ENCODE peak calls at places on chromosomes 1 and 21, in ten cellular contexts. Q, Z, O, P, U, C, X, V, G and L are unnamed samples.

GRCh38 chr21:41396452-41397107 is 29.5 kb upstream of the MX1 start:
- DNase-seq in Q (peak), Z (no peak), O (peak), P (no peak), U (peak), C (no peak), X (no peak), V (peak), G (no peak), L (peak)

GRCh38 chr1:20480261-20481157 is 5.5 kb downstream of the CAMK2N1 start:
- DNase-seq in Q (peak), Z (no peak), O (no peak), P (no peak), U (no peak), C (peak), X (no peak), V (no peak), G (peak), L (no peak)

GRCh38 chr1:201468844-201469644 is at the start of gene PHLDA3:
- DNase-seq in Q (peak), Z (peak), O (peak), P (peak), U (peak), C (peak), X (peak), V (peak), G (peak), L (peak)

GRCh38 chr1:113185463-113186104 is 112.6 kb downstream of the LRIG2 start:
- DNase-seq in Q (no peak), Z (no peak), O (no peak), P (no peak), U (no peak), C (no peak), X (no peak), V (no peak), G (no peak), L (no peak)

GRCh38 chr1:222043444-222044292 is 301.8 kb upstream of the DUSP10 start:
- DNase-seq in Q (no peak), Z (no peak), O (no peak), P (no peak), U (no peak), C (no peak), X (no peak), V (no peak), G (no peak), L (no peak)

GRCh38 chr1:229169399-229169798 is 101.5 kb upstream of the RAB4A start:
- DNase-seq in Q (no peak), Z (no peak), O (no peak), P (no peak), U (no peak), C (no peak), X (no peak), V (no peak), G (no peak), L (no peak)

GRCh38 chr1:37430074-37430985 is 44.0 kb upstream of the ZC3H12A start:
- DNase-seq in Q (no peak), Z (no peak), O (no peak), P (no peak), U (no peak), C (no peak), X (no peak), V (no peak), G (no peak), L (no peak)

GRCh38 chr1:1461721-1462317 is 9.7 kb upstream of the ATAD3B start:
- DNase-seq in Q (no peak), Z (no peak), O (no peak), P (no peak), U (no peak), C (no peak), X (no peak), V (no peak), G (no peak), L (no peak)

GRCh38 chr21:35933466-35933865 is 126.9 kb downstream of the SETD4 start:
- DNase-seq in Q (no peak), Z (peak), O (peak), P (no peak), U (peak), C (no peak), X (no peak), V (peak), G (peak), L (peak)

GRCh38 chr1:204837440-204838084 is 33.1 kb upstream of the NFASC start:
- DNase-seq in Q (peak), Z (no peak), O (peak), P (peak), U (no peak), C (peak), X (peak), V (no peak), G (no peak), L (no peak)

GRCh38 chr21:41761211-41762181 is 5.4 kb downstream of the RIPK4 start:
- DNase-seq in Q (peak), Z (no peak), O (no peak), P (peak), U (peak), C (no peak), X (no peak), V (peak), G (no peak), L (peak)

GRCh38 chr1:201473296-201473695 is 4.3 kb upstream of the PHLDA3 start:
- DNase-seq in Q (no peak), Z (no peak), O (no peak), P (no peak), U (no peak), C (no peak), X (no peak), V (no peak), G (no peak), L (no peak)

GRCh38 chr1:181778630-181779285 is 282.8 kb downstream of the ZNF648 start:
- DNase-seq in Q (no peak), Z (no peak), O (no peak), P (no peak), U (no peak), C (no peak), X (no peak), V (no peak), G (no peak), L (no peak)

GRCh38 chr21:31173881-31174555 is 135.7 kb upstream of the KRTAP19-8 start:
- DNase-seq in Q (no peak), Z (no peak), O (no peak), P (no peak), U (no peak), C (no peak), X (no peak), V (peak), G (peak), L (no peak)

GRCh38 chr1:173708787-173709186 is 6.0 kb upstream of the KLHL20 start:
- DNase-seq in Q (no peak), Z (no peak), O (no peak), P (no peak), U (no peak), C (no peak), X (no peak), V (no peak), G (no peak), L (no peak)

GRCh38 chr1:107570768-107571167 is 394.2 kb downstream of the VAV3 start:
- DNase-seq in Q (no peak), Z (no peak), O (no peak), P (no peak), U (no peak), C (no peak), X (no peak), V (no peak), G (no peak), L (peak)

GRCh38 chr1:159653201-159653600 is 61.2 kb downstream of the CRP start:
- DNase-seq in Q (no peak), Z (no peak), O (no peak), P (no peak), U (no peak), C (no peak), X (no peak), V (no peak), G (no peak), L (no peak)

GRCh38 chr1:165452336-165453130 is 7.6 kb upstream of the RXRG start:
- DNase-seq in Q (no peak), Z (no peak), O (no peak), P (no peak), U (no peak), C (no peak), X (no peak), V (no peak), G (no peak), L (no peak)

GRCh38 chr21:32921632-32922230 is 104.0 kb upstream of the OLIG2 start:
- DNase-seq in Q (peak), Z (no peak), O (peak), P (no peak), U (no peak), C (no peak), X (peak), V (no peak), G (no peak), L (peak)

GRCh38 chr1:243496173-243496553 is 240.3 kb downstream of the SDCCAG8 start:
- DNase-seq in Q (no peak), Z (no peak), O (no peak), P (peak), U (peak), C (no peak), X (no peak), V (no peak), G (peak), L (no peak)

GRCh38 chr1:20031161-20031560 is 38.8 kb upstream of the PLA2G5 start:
- DNase-seq in Q (no peak), Z (no peak), O (no peak), P (no peak), U (no peak), C (no peak), X (no peak), V (no peak), G (no peak), L (no peak)

GRCh38 chr1:25715888-25716287 is 84.1 kb upstream of the SELENON start:
- DNase-seq in Q (no peak), Z (no peak), O (no peak), P (no peak), U (no peak), C (no peak), X (no peak), V (no peak), G (no peak), L (no peak)

GRCh38 chr1:20472860-20473711 is 12.9 kb downstream of the CAMK2N1 start:
- DNase-seq in Q (no peak), Z (no peak), O (peak), P (peak), U (peak), C (peak), X (peak), V (no peak), G (peak), L (no peak)

GRCh38 chr1:230381049-230381467 is 45.1 kb downstream of the PGBD5 start:
- DNase-seq in Q (peak), Z (no peak), O (no peak), P (no peak), U (no peak), C (no peak), X (no peak), V (no peak), G (no peak), L (no peak)

GRCh38 chr1:152786077-152786476 is at the start of gene LCE1E:
- DNase-seq in Q (no peak), Z (no peak), O (no peak), P (no peak), U (no peak), C (no peak), X (no peak), V (no peak), G (no peak), L (no peak)

GRCh38 chr1:36321119-36321951 is 2.1 kb downstream of the EVA1B start:
- DNase-seq in Q (no peak), Z (no peak), O (peak), P (no peak), U (peak), C (no peak), X (peak), V (peak), G (no peak), L (peak)

GRCh38 chr1:111197598-111198289 is 2.7 kb downstream of the DENND2D start:
- DNase-seq in Q (peak), Z (no peak), O (no peak), P (peak), U (no peak), C (peak), X (no peak), V (no peak), G (no peak), L (peak)

GRCh38 chr1:1421907-1422464 is 910 bp upstream of the ANKRD65 start:
- DNase-seq in Q (no peak), Z (no peak), O (no peak), P (no peak), U (no peak), C (no peak), X (peak), V (no peak), G (no peak), L (peak)

GRCh38 chr1:222370911-222371717 is 176.8 kb downstream of the HHIPL2 start:
- DNase-seq in Q (no peak), Z (no peak), O (no peak), P (no peak), U (no peak), C (no peak), X (no peak), V (no peak), G (no peak), L (no peak)

GRCh38 chr21:14206222-14206621 is 4.5 kb downstream of the LIPI start:
- DNase-seq in Q (no peak), Z (no peak), O (no peak), P (no peak), U (no peak), C (no peak), X (no peak), V (no peak), G (no peak), L (no peak)

GRCh38 chr1:29121951-29122661 is 1.6 kb downstream of the TMEM200B start:
- DNase-seq in Q (no peak), Z (no peak), O (peak), P (peak), U (peak), C (no peak), X (no peak), V (peak), G (peak), L (peak)

GRCh38 chr21:29172282-29172681 is 41.8 kb downstream of the MAP3K7CL start:
- DNase-seq in Q (no peak), Z (no peak), O (no peak), P (no peak), U (no peak), C (no peak), X (no peak), V (no peak), G (no peak), L (no peak)

GRCh38 chr1:243316366-243316989 is 60.6 kb downstream of the SDCCAG8 start:
- DNase-seq in Q (no peak), Z (no peak), O (peak), P (no peak), U (no peak), C (no peak), X (no peak), V (no peak), G (peak), L (peak)

GRCh38 chr1:153577624-153578051 is 12.0 kb upstream of the S100A2 start:
- DNase-seq in Q (no peak), Z (no peak), O (no peak), P (no peak), U (no peak), C (no peak), X (no peak), V (peak), G (no peak), L (no peak)

GRCh38 chr1:67126111-67126746 is 8.5 kb downstream of the C1orf141 start:
- DNase-seq in Q (no peak), Z (no peak), O (no peak), P (no peak), U (no peak), C (no peak), X (no peak), V (no peak), G (no peak), L (no peak)

GRCh38 chr1:85576642-85577420 is 3.7 kb upstream of the CCN1 start:
- DNase-seq in Q (peak), Z (peak), O (peak), P (peak), U (peak), C (peak), X (peak), V (peak), G (peak), L (peak)

GRCh38 chr1:200894712-200895447 is at the start of gene INAVA:
- DNase-seq in Q (peak), Z (no peak), O (no peak), P (no peak), U (no peak), C (no peak), X (no peak), V (no peak), G (no peak), L (peak)

GRCh38 chr1:24022611-24023359 is 42.7 kb upstream of the SRSF10 start:
- DNase-seq in Q (peak), Z (no peak), O (no peak), P (no peak), U (no peak), C (peak), X (no peak), V (no peak), G (no peak), L (no peak)

GRCh38 chr1:162996261-162996660 is 72.9 kb upstream of the RGS4 start:
- DNase-seq in Q (no peak), Z (no peak), O (no peak), P (no peak), U (no peak), C (no peak), X (no peak), V (no peak), G (no peak), L (no peak)

GRCh38 chr1:109598156-109598555 is 21.3 kb downstream of the GNAT2 start:
- DNase-seq in Q (no peak), Z (no peak), O (no peak), P (no peak), U (no peak), C (no peak), X (no peak), V (no peak), G (no peak), L (no peak)

GRCh38 chr1:198833706-198834497 is 195.1 kb downstream of the PTPRC start:
- DNase-seq in Q (no peak), Z (no peak), O (no peak), P (no peak), U (no peak), C (no peak), X (no peak), V (no peak), G (no peak), L (no peak)

GRCh38 chr1:198842686-198843085 is 203.8 kb downstream of the PTPRC start:
- DNase-seq in Q (no peak), Z (no peak), O (no peak), P (no peak), U (no peak), C (no peak), X (no peak), V (no peak), G (no peak), L (no peak)

GRCh38 chr1:198838022-198838342 is 199.1 kb downstream of the PTPRC start:
- DNase-seq in Q (no peak), Z (no peak), O (no peak), P (no peak), U (no peak), C (no peak), X (no peak), V (no peak), G (no peak), L (no peak)

DNA sequence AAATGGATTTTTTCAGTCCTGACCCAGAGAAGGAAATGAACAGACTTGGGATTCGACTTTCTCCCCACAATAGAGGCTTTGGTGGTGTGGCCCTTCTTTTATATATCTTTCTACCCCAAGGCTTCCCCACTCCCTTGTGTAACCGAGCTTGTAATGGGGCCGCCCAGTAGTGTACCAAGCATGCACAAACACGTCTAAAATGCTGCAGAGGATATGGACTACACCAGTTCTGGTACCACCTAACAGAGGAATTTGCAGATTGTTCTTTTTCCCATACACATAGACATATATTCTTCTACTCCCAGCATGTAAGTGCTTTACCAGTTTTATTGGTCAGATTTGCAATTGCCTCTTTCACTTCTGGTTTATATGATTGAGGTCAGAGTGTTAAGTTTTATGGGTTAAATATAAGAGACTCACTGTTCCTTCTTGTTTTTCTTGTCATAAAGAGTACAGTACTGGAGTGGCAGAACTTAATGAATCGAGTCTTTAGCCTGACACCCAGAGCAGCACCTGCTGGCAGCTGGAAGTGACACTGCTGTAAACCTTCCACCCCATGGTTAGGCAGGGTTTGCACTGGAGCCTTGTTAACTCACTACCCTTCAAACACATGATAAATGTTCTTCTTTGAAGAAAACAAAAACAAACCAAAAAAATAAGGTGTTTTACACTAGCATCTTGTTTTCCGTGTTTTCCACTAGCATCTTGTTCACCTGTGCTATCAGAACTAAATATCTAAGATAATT is 198.6 kb downstream of the PTPRC start:
- DNase-seq in Q (no peak), Z (no peak), O (no peak), P (peak), U (no peak), C (no peak), X (no peak), V (no peak), G (no peak), L (no peak)
- TF ChIP-seq CTCF in Q (no peak), Z (no peak), O (no peak), P (no peak), U (no peak), C (no peak), X (no peak), V (no peak), G (no peak), L (no peak)

GRCh38 chr1:22527555-22528296 is 35.6 kb upstream of the EPHA8 start:
- DNase-seq in Q (no peak), Z (no peak), O (no peak), P (peak), U (peak), C (no peak), X (no peak), V (peak), G (no peak), L (no peak)
- TF ChIP-seq CTCF in Q (no peak), Z (no peak), O (no peak), P (no peak), U (no peak), C (no peak), X (no peak), V (no peak), G (peak), L (no peak)

GRCh38 chr1:4060850-4061249 is 160.8 kb upstream of the C1orf174 start:
- DNase-seq in Q (no peak), Z (no peak), O (no peak), P (no peak), U (no peak), C (no peak), X (no peak), V (no peak), G (no peak), L (no peak)
- TF ChIP-seq CTCF in Q (no peak), Z (no peak), O (no peak), P (no peak), U (no peak), C (no peak), X (peak), V (no peak), G (no peak), L (no peak)

GRCh38 chr1:156802421-156802820 is 14.2 kb downstream of the SH2D2A start:
- DNase-seq in Q (no peak), Z (no peak), O (no peak), P (no peak), U (no peak), C (no peak), X (no peak), V (no peak), G (no peak), L (no peak)

GRCh38 chr1:156804572-156805243 is 11.9 kb downstream of the SH2D2A start:
- DNase-seq in Q (no peak), Z (no peak), O (no peak), P (no peak), U (no peak), C (no peak), X (no peak), V (no peak), G (no peak), L (no peak)

GRCh38 chr1:156803086-156803851 is 13.4 kb downstream of the SH2D2A start:
- DNase-seq in Q (no peak), Z (no peak), O (no peak), P (no peak), U (no peak), C (no peak), X (no peak), V (no peak), G (no peak), L (no peak)

GRCh38 chr1:156804026-156804425 is 12.6 kb downstream of the SH2D2A start:
- DNase-seq in Q (no peak), Z (no peak), O (no peak), P (no peak), U (no peak), C (no peak), X (no peak), V (no peak), G (no peak), L (no peak)

DNA sequence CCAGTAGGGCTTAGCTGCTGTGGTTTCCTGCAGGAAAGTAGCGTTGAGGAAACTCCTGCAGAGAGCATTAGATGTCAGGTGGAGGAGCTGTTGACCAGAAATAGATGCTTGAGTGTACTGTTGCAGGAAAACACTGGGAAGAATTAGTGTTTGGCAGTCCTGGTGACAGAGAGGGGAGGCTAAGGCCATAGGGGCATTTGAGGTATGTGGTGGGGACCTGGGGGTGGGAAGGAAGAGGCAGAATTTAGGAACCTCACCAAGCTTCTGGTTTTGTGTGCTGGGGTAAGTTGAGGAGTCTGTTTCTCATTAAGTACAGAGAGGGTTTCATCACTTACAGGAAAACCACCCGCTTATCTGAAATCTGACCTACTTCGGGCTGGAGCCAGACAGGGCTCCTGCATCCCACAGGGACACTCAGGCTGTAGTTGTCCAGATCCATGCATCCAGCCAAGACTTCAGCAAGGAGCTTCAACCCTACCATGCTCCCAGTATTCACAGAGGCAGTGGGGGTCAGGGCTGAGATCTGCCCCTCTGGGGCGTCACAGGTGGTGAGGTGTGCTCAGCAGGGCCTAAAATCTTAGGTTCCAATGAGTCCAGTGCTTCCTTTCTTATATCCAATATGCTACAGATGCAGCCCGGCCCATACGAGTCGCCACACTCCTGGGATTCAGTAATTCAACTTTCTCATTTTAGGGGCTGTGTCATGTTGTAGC is 15.1 kb downstream of the SH2D2A start:
- DNase-seq in Q (no peak), Z (no peak), O (no peak), P (no peak), U (no peak), C (no peak), X (no peak), V (peak), G (no peak), L (no peak)
- TF ChIP-seq CTCF in Q (no peak), Z (no peak), O (no peak), P (no peak), U (peak), C (no peak), X (no peak), V (no peak), G (no peak), L (no peak)